ENCODE peak calls at places on chromosomes 6 and 20, in eight cellular contexts. V is GM23248, D is IMR-90, C is heart right ventricle, F is fibroblast of lung, R is uterus, W is right cardiac atrium, T is H7. P is an unnamed sample.

GRCh38 chr20:15200139-15200538 is 862.7 kb upstream of the FLRT3 start:
- DNase-seq in C (no peak), W (no peak), F (no peak), D (no peak), T (no peak), V (peak; percentile 64), R (no peak), P (no peak)

GRCh38 chr20:59939879-59940128 is 301 bp downstream of the PPP1R3D start:
- DNase-seq in V (peak; percentile 59), R (no peak), F (no peak), C (peak; percentile 58), W (peak; percentile 84), D (peak; percentile 4), T (no peak), P (no peak)

GRCh38 chr20:3093861-3094361 is 9.4 kb upstream of the AVP start:
- DNase-seq in W (no peak), T (no peak), V (no peak), R (no peak), F (no peak), D (no peak), C (no peak), P (no peak)

GRCh38 chr6:147707524-147707923 is 199.0 kb downstream of the SAMD5 start:
- DNase-seq in V (no peak), F (no peak), R (no peak), T (no peak), C (no peak), D (no peak), W (no peak), P (no peak)

GRCh38 chr6:95280690-95281273 is 296.6 kb upstream of the MANEA start:
- DNase-seq in R (no peak), C (no peak), F (peak; percentile 47), D (peak; percentile 36), W (no peak), T (no peak), V (peak; percentile 59), P (no peak)

GRCh38 chr6:78597966-78598365 is 269.4 kb upstream of the IRAK1BP1 start:
- DNase-seq in F (no peak), T (no peak), C (no peak), V (no peak), W (no peak), D (no peak), R (no peak), P (no peak)

GRCh38 chr6:77463881-77464867 is 883 bp upstream of the HTR1B start:
- DNase-seq in W (peak; percentile 45), C (no peak), F (no peak), V (no peak), T (peak; percentile 79), D (no peak), R (no peak), P (no peak)

GRCh38 chr20:43833511-43834395 is 80.9 kb upstream of the TOX2 start:
- DNase-seq in T (no peak), R (no peak), C (no peak), D (no peak), W (no peak), V (no peak), F (no peak), P (no peak)

GRCh38 chr6:17998003-17998402 is 10.6 kb upstream of the KIF13A start:
- DNase-seq in R (no peak), V (no peak), W (no peak), D (no peak), T (no peak), C (no peak), F (no peak), P (no peak)

GRCh38 chr6:168361766-168362165 is 42.2 kb upstream of the DACT2 start:
- DNase-seq in V (no peak), D (no peak), R (no peak), F (no peak), C (no peak), W (no peak), T (no peak), P (no peak)

GRCh38 chr6:79657238-79657637 is 26.1 kb downstream of the SH3BGRL2 start:
- DNase-seq in R (no peak), C (no peak), T (no peak), W (no peak), V (no peak), F (no peak), D (no peak), P (no peak)

GRCh38 chr6:51147756-51148155 is 329.1 kb downstream of the TFAP2B start:
- DNase-seq in C (no peak), F (no peak), W (no peak), T (no peak), V (no peak), D (no peak), R (no peak), P (no peak)

GRCh38 chr20:23296841-23297701 is 53.5 kb upstream of the NXT1 start:
- DNase-seq in V (peak; percentile 69), R (no peak), W (no peak), D (no peak), F (no peak), T (no peak), C (no peak), P (no peak)

GRCh38 chr6:101700655-101701054 is 307.1 kb downstream of the GRIK2 start:
- DNase-seq in V (no peak), C (no peak), T (no peak), R (no peak), W (no peak), D (no peak), F (no peak), P (no peak)

GRCh38 chr20:36179170-36179945 is 24.8 kb downstream of the EPB41L1 start:
- DNase-seq in F (no peak), V (no peak), W (peak; percentile 26), C (no peak), R (no peak), D (no peak), T (peak; percentile 90), P (no peak)

GRCh38 chr20:52049001-52049731 is 142.4 kb downstream of the ZFP64 start:
- DNase-seq in D (peak; percentile 27), W (no peak), F (peak; percentile 33), T (peak; percentile 42), C (no peak), V (peak; percentile 26), R (no peak), P (no peak)

GRCh38 chr20:22815584-22815983 is 219.5 kb upstream of the SSTR4 start:
- DNase-seq in T (peak; percentile 50), D (no peak), C (no peak), R (no peak), V (no peak), W (no peak), F (no peak), P (no peak)

GRCh38 chr6:5398530-5398929 is 137.2 kb downstream of the FARS2 start:
- DNase-seq in T (no peak), C (no peak), F (peak; percentile 61), V (peak; percentile 63), W (no peak), R (no peak), D (peak; percentile 61), P (no peak)

GRCh38 chr6:15427360-15428070 is 181.6 kb downstream of the JARID2 start:
- DNase-seq in C (no peak), D (peak; percentile 62), T (no peak), F (peak; percentile 56), W (no peak), R (no peak), V (no peak), P (no peak)

GRCh38 chr20:61256819-61257218 is 4.8 kb downstream of the CDH4 start:
- DNase-seq in F (no peak), V (no peak), C (no peak), T (no peak), W (no peak), R (no peak), D (no peak), P (no peak)
- H3K27me3 ChIP-seq in F (no peaks in the 10 kb centered on the region), V (peaks cover under 1% of the 10 kb centered on the region), C (peaks cover 36% of the 10 kb centered on the region), T (peaks cover 33% of the 10 kb centered on the region), W (no peaks in the 10 kb centered on the region), R (no peaks in the 10 kb centered on the region), D (peaks cover under 1% of the 10 kb centered on the region), P (no peaks in the 10 kb centered on the region)

DNA sequence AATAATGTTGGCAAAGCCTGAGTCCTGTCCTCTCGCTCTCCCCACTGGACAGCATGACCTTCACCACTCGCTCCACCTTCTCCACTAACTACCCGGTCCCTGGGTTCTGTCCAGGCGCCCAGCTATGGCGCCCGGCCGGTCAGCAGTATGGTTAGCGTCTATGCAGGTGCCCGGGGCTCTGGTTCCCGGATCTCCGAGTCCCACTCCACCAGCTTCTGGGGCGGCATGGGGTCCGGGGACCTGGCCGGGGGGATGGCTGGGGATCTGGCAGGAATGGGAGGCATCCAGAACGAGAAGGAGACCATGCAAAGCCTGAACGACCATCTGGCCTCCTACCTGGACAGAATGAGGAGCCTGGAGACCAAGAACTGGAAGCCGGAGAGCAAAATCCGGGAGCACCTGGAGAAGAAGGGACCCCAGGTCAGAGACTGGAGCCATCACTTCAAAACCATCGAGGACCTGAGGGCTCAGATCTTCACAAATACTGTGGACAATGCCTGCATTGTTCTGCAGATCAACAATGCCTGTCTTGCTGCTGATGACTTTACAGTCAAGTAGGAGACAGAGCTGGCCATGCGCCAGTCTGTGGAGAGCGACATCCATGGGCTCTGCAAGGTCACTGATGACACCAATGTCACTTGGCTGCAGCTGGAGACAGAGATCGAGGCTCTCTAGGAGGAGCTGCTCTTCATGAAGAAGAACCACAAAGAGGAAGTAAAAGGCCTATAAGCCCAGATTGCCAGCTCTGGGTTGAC is 20.7 kb downstream of the RNF114 start:
- DNase-seq in F (no peak), R (no peak), W (peak; percentile 88), V (no peak), D (no peak), T (no peak), C (peak; percentile 69), P (no peak)
- H3K27me3 ChIP-seq in F (no peaks in the 10 kb centered on the region), R (no peaks in the 10 kb centered on the region), W (no peaks in the 10 kb centered on the region), V (no peaks in the 10 kb centered on the region), D (no peaks in the 10 kb centered on the region), T (no peaks in the 10 kb centered on the region), C (no peaks in the 10 kb centered on the region), P (no peaks in the 10 kb centered on the region)

DNA sequence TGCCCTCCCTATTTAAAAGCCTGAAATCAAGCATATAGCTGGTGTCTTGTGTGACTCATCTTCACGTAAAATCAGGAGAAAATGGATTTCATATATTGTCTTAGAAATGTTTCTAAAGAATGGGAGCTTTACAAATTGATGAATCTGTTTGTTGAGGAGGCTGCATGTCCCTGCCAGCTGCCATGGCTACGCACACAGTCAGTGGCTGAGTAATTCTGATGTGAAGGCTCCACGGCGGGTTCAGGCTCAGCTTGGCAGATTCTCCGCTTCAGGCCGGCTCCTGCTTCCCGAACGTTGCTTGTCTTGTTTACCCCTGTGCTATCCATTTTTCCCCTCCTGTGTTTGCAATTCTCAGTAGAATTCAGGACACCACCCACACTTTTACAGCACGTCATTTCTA is 82.8 kb downstream of the CCDC170 start:
- DNase-seq in V (no peak), R (no peak), F (no peak), D (no peak), C (no peak), T (no peak), W (no peak), P (no peak)
- H3K27me3 ChIP-seq in V (no peaks in the 10 kb centered on the region), R (no peaks in the 10 kb centered on the region), F (no peaks in the 10 kb centered on the region), D (no peaks in the 10 kb centered on the region), C (no peaks in the 10 kb centered on the region), T (no peaks in the 10 kb centered on the region), W (no peaks in the 10 kb centered on the region), P (no peaks in the 10 kb centered on the region)

DNA sequence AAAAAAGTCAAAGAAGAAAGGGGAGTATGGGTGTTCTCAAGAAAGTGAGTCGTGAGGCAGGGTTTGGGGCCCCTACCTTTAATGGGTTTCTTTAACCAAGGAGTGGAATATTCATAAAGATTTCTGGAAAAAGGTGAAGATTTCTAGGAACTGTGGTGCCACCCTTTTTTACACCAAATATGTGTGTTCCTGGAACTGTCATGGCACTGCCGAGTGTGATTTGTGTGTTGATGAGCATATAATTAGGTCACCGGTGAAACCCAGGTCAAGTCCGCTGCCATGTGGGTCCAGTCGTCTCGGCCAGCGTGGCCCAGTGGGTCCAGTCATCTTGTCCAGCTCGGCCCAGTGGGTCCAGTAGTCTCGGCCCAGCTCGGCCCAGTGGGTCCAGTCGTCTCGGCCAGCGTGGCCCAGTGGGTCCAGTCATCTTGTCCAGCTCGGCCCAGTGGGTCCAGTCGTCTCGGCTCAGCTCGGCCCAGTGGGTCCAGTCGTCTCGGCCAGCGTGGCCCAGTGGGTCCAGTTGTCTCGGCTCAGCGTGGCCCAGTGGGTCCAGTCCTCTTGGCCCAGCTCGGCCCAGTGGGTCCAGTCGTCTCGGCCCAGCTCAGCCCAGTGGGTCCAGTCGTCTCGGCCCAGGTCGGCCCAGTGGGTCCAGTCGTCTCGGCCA is 8.3 kb upstream of the EEF1A2 start:
- DNase-seq in R (no peak), T (no peak), C (no peak), V (no peak), W (peak; percentile 53), F (no peak), D (no peak), P (no peak)
- H3K27me3 ChIP-seq in R (no peaks in the 10 kb centered on the region), T (no peaks in the 10 kb centered on the region), C (no peaks in the 10 kb centered on the region), V (peaks cover 9% of the 10 kb centered on the region), W (no peaks in the 10 kb centered on the region), F (peaks cover 2% of the 10 kb centered on the region), D (peaks cover 41% of the 10 kb centered on the region), P (peaks cover 8% of the 10 kb centered on the region)